ENCODE peak calls at places on chromosomes 11 and 22, in six cellular contexts. A is fibroblast of the aortic adventitia, O is NAMALWA, U is memory B cell, C is AG09309, H is amniotic stem cell. Z is an unnamed sample.

GRCh38 chr11:35354644-35355043 is 64.7 kb downstream of the SLC1A2 start:
- DNase-seq in A (no peak), O (no peak), U (no peak), C (no peak), H (peak), Z (no peak)

GRCh38 chr11:12523180-12523924 is 146.0 kb downstream of the PARVA start:
- DNase-seq in A (no peak), O (no peak), U (no peak), C (no peak), H (no peak), Z (no peak)

GRCh38 chr11:33005175-33005574 is 10.5 kb upstream of the DEPDC7 start:
- DNase-seq in A (no peak), O (no peak), U (no peak), C (no peak), H (no peak), Z (no peak)

GRCh38 chr22:30490399-30490798 is 15.1 kb downstream of the SEC14L4 start:
- DNase-seq in A (no peak), O (no peak), U (no peak), C (no peak), H (no peak), Z (no peak)

GRCh38 chr22:30304495-30305244 is 15.4 kb upstream of the CASTOR1 start:
- DNase-seq in A (peak), O (peak), U (peak), C (no peak), H (no peak), Z (no peak)

GRCh38 chr11:102453286-102453797 is 777 bp upstream of the TMEM123 start:
- DNase-seq in A (no peak), O (peak), U (no peak), C (no peak), H (no peak), Z (no peak)

GRCh38 chr11:132126973-132127900 is 756.8 kb downstream of the NTM start:
- DNase-seq in A (peak), O (no peak), U (no peak), C (peak), H (peak), Z (peak)

GRCh38 chr22:20673341-20674195 is 100.3 kb upstream of the SERPIND1 start:
- DNase-seq in A (no peak), O (no peak), U (no peak), C (no peak), H (no peak), Z (no peak)

GRCh38 chr22:32994921-32995320 is 63.3 kb downstream of the SYN3 start:
- DNase-seq in A (no peak), O (no peak), U (no peak), C (no peak), H (no peak), Z (no peak)